ENCODE peak calls at places on chromosomes 3 and 15, in seven cellular contexts. One of them, this sample, is unnamed. For H3K9me3, the result is how much of the 10 kb centered on the place peaks cover.

GRCh38 chr15:61951949-61952348 is 108.3 kb downstream of the VPS13C start:
- DNase-seq in IMR-90: peak
- DNase-seq in endothelial cell of umbilical vein: peak
- DNase-seq in GM23248: no peak
- DNase-seq in neuronal stem cell: no peak
- DNase-seq in PC-3: peak
- DNase-seq in fibroblast of lung: peak
- DNase-seq in this sample: no peak

GRCh38 chr3:39406368-39407258 is at the start of gene RPSA:
- DNase-seq in fibroblast of lung: peak
- DNase-seq in GM23248: peak
- DNase-seq in endothelial cell of umbilical vein: peak
- DNase-seq in IMR-90: peak
- DNase-seq in PC-3: peak
- DNase-seq in neuronal stem cell: peak
- DNase-seq in this sample: peak

GRCh38 chr3:149575213-149575961 is 82.4 kb downstream of the WWTR1 start:
- DNase-seq in neuronal stem cell: no peak
- DNase-seq in GM23248: peak
- DNase-seq in IMR-90: peak
- DNase-seq in PC-3: peak
- DNase-seq in fibroblast of lung: peak
- DNase-seq in endothelial cell of umbilical vein: peak
- DNase-seq in this sample: peak

GRCh38 chr3:177810162-177810623 is 612.9 kb upstream of the TBL1XR1 start:
- DNase-seq in fibroblast of lung: peak
- DNase-seq in endothelial cell of umbilical vein: peak
- DNase-seq in PC-3: peak
- DNase-seq in IMR-90: peak
- DNase-seq in GM23248: peak
- DNase-seq in neuronal stem cell: no peak
- DNase-seq in this sample: peak

GRCh38 chr3:157572559-157573270 is 69.5 kb upstream of the VEPH1 start:
- DNase-seq in GM23248: peak
- DNase-seq in neuronal stem cell: peak
- DNase-seq in endothelial cell of umbilical vein: peak
- DNase-seq in fibroblast of lung: peak
- DNase-seq in PC-3: peak
- DNase-seq in IMR-90: peak
- DNase-seq in this sample: peak

GRCh38 chr3:124035463-124036121 is 43.7 kb upstream of the ROPN1 start:
- DNase-seq in endothelial cell of umbilical vein: no peak
- DNase-seq in GM23248: no peak
- DNase-seq in neuronal stem cell: no peak
- DNase-seq in fibroblast of lung: no peak
- DNase-seq in IMR-90: no peak
- DNase-seq in PC-3: no peak
- DNase-seq in this sample: no peak

GRCh38 chr3:64684715-64685261 is 3.0 kb downstream of the ADAMTS9 start:
- DNase-seq in GM23248: peak
- DNase-seq in IMR-90: peak
- DNase-seq in neuronal stem cell: peak
- DNase-seq in endothelial cell of umbilical vein: peak
- DNase-seq in PC-3: no peak
- DNase-seq in fibroblast of lung: peak
- DNase-seq in this sample: peak

GRCh38 chr15:37112171-37112570 is 11.8 kb upstream of the MEIS2 start:
- DNase-seq in PC-3: no peak
- DNase-seq in neuronal stem cell: no peak
- DNase-seq in GM23248: peak
- DNase-seq in fibroblast of lung: no peak
- DNase-seq in endothelial cell of umbilical vein: no peak
- DNase-seq in IMR-90: no peak
- DNase-seq in this sample: no peak

GRCh38 chr15:31381801-31382692 is 55.4 kb downstream of the KLF13 start:
- DNase-seq in neuronal stem cell: no peak
- DNase-seq in GM23248: no peak
- DNase-seq in endothelial cell of umbilical vein: no peak
- DNase-seq in fibroblast of lung: no peak
- DNase-seq in PC-3: no peak
- DNase-seq in IMR-90: no peak
- DNase-seq in this sample: no peak

GRCh38 chr3:14791343-14791945 is 27.3 kb upstream of the FGD5 start:
- DNase-seq in neuronal stem cell: peak
- DNase-seq in PC-3: peak
- DNase-seq in endothelial cell of umbilical vein: peak
- DNase-seq in fibroblast of lung: peak
- DNase-seq in IMR-90: peak
- DNase-seq in GM23248: peak
- DNase-seq in this sample: peak

GRCh38 chr15:57696146-57696545 is 10.4 kb upstream of the POLR2M start:
- DNase-seq in GM23248: no peak
- DNase-seq in fibroblast of lung: no peak
- DNase-seq in endothelial cell of umbilical vein: peak
- DNase-seq in neuronal stem cell: no peak
- DNase-seq in IMR-90: no peak
- DNase-seq in PC-3: no peak
- DNase-seq in this sample: no peak

GRCh38 chr15:81540909-81541308 is 166.9 kb upstream of the TMC3 start:
- DNase-seq in GM23248: no peak
- DNase-seq in fibroblast of lung: no peak
- DNase-seq in neuronal stem cell: no peak
- DNase-seq in PC-3: no peak
- DNase-seq in IMR-90: no peak
- DNase-seq in endothelial cell of umbilical vein: no peak
- DNase-seq in this sample: no peak

GRCh38 chr15:71471347-71471746 is 339.0 kb upstream of the NR2E3 start:
- DNase-seq in fibroblast of lung: no peak
- DNase-seq in GM23248: peak
- DNase-seq in IMR-90: peak
- DNase-seq in PC-3: peak
- DNase-seq in endothelial cell of umbilical vein: no peak
- DNase-seq in neuronal stem cell: no peak
- DNase-seq in this sample: no peak

GRCh38 chr3:99128740-99129505 is 227.4 kb upstream of the DCBLD2 start:
- DNase-seq in endothelial cell of umbilical vein: peak
- DNase-seq in GM23248: peak
- DNase-seq in IMR-90: peak
- DNase-seq in PC-3: peak
- DNase-seq in fibroblast of lung: peak
- DNase-seq in neuronal stem cell: no peak
- DNase-seq in this sample: peak

GRCh38 chr3:23762214-23763039 is 43.3 kb upstream of the UBE2E1 start:
- DNase-seq in IMR-90: no peak
- DNase-seq in fibroblast of lung: no peak
- DNase-seq in GM23248: peak
- DNase-seq in endothelial cell of umbilical vein: no peak
- DNase-seq in PC-3: no peak
- DNase-seq in neuronal stem cell: no peak
- DNase-seq in this sample: peak

GRCh38 chr3:4722103-4722502 is 229.0 kb downstream of the ITPR1 start:
- DNase-seq in IMR-90: peak
- DNase-seq in PC-3: peak
- DNase-seq in endothelial cell of umbilical vein: peak
- DNase-seq in neuronal stem cell: no peak
- DNase-seq in fibroblast of lung: peak
- DNase-seq in GM23248: peak
- DNase-seq in this sample: peak

GRCh38 chr3:186099178-186099577 is 9.7 kb downstream of the ETV5 start:
- DNase-seq in fibroblast of lung: peak
- DNase-seq in endothelial cell of umbilical vein: peak
- DNase-seq in IMR-90: peak
- DNase-seq in PC-3: peak
- DNase-seq in neuronal stem cell: no peak
- DNase-seq in GM23248: peak
- DNase-seq in this sample: peak

GRCh38 chr3:52859686-52860423 is 25.0 kb upstream of the MUSTN1 start:
- DNase-seq in fibroblast of lung: no peak
- DNase-seq in neuronal stem cell: no peak
- DNase-seq in endothelial cell of umbilical vein: no peak
- DNase-seq in IMR-90: no peak
- DNase-seq in GM23248: no peak
- DNase-seq in PC-3: no peak
- DNase-seq in this sample: no peak

GRCh38 chr15:36737430-36737891 is 158.0 kb downstream of the CDIN1 start:
- DNase-seq in GM23248: peak
- DNase-seq in fibroblast of lung: peak
- DNase-seq in IMR-90: peak
- DNase-seq in PC-3: peak
- DNase-seq in endothelial cell of umbilical vein: peak
- DNase-seq in neuronal stem cell: no peak
- DNase-seq in this sample: peak

GRCh38 chr15:75648156-75649000 is 666 bp downstream of the SNX33 start:
- DNase-seq in fibroblast of lung: peak
- DNase-seq in PC-3: no peak
- DNase-seq in endothelial cell of umbilical vein: no peak
- DNase-seq in GM23248: peak
- DNase-seq in IMR-90: no peak
- DNase-seq in neuronal stem cell: peak
- DNase-seq in this sample: peak

GRCh38 chr3:50269460-50269859 is 513 bp downstream of the SEMA3B start:
- DNase-seq in PC-3: no peak
- DNase-seq in fibroblast of lung: no peak
- DNase-seq in neuronal stem cell: no peak
- DNase-seq in IMR-90: no peak
- DNase-seq in endothelial cell of umbilical vein: no peak
- DNase-seq in GM23248: no peak
- DNase-seq in this sample: no peak
- H3K4me3 ChIP-seq in PC-3: peak
- H3K4me3 ChIP-seq in fibroblast of lung: peak
- H3K4me3 ChIP-seq in neuronal stem cell: no peak
- H3K4me3 ChIP-seq in IMR-90: peak
- H3K4me3 ChIP-seq in endothelial cell of umbilical vein: no peak
- H3K4me3 ChIP-seq in GM23248: peak
- H3K4me3 ChIP-seq in this sample: no peak

DNA sequence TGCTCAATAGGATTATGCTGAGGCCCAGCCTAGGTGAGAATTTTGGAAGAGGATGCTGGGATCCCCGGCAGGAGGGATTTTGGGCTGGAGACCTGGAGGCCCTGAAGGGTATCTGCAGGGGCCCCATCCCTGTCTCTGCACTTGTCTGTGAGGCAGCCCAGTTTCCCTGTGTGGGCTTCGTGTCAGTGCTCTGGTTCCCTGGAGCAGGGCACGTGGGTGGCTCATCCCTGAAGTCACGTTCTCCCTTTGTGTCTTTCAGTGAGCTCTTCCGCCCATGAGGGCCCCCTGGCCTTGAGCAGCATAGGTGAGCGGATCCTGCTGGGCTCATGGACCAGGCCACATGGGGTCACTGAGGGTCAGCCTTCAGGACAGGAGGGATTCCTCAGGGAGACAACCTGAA is 217.9 kb downstream of the SNRPN start:
- DNase-seq in fibroblast of lung: no peak
- DNase-seq in GM23248: no peak
- DNase-seq in neuronal stem cell: no peak
- DNase-seq in endothelial cell of umbilical vein: no peak
- DNase-seq in IMR-90: no peak
- DNase-seq in PC-3: no peak
- DNase-seq in this sample: no peak
- H3K9me3 ChIP-seq in fibroblast of lung: under half
- H3K9me3 ChIP-seq in GM23248: under half
- H3K9me3 ChIP-seq in neuronal stem cell: under half
- H3K9me3 ChIP-seq in endothelial cell of umbilical vein: under half
- H3K9me3 ChIP-seq in IMR-90: half or more
- H3K9me3 ChIP-seq in PC-3: under half
- H3K9me3 ChIP-seq in this sample: under half

GRCh38 chr3:10974746-10975375 is 17.7 kb upstream of the SLC6A1 start:
- DNase-seq in IMR-90: no peak
- DNase-seq in neuronal stem cell: no peak
- DNase-seq in fibroblast of lung: no peak
- DNase-seq in PC-3: no peak
- DNase-seq in endothelial cell of umbilical vein: no peak
- DNase-seq in GM23248: no peak
- DNase-seq in this sample: no peak
- H3K9ac ChIP-seq in IMR-90: no peak
- H3K9ac ChIP-seq in neuronal stem cell: no peak
- H3K9ac ChIP-seq in fibroblast of lung: no peak
- H3K9ac ChIP-seq in PC-3: no peak
- H3K9ac ChIP-seq in endothelial cell of umbilical vein: no peak
- H3K9ac ChIP-seq in GM23248: no peak
- H3K9ac ChIP-seq in this sample: no peak

GRCh38 chr3:106381265-106381942 is 512.6 kb upstream of the CBLB start:
- DNase-seq in PC-3: peak
- DNase-seq in IMR-90: no peak
- DNase-seq in fibroblast of lung: no peak
- DNase-seq in neuronal stem cell: no peak
- DNase-seq in GM23248: no peak
- DNase-seq in endothelial cell of umbilical vein: no peak
- DNase-seq in this sample: no peak

GRCh38 chr3:106380232-106380631 is 511.4 kb upstream of the CBLB start:
- DNase-seq in fibroblast of lung: no peak
- DNase-seq in GM23248: no peak
- DNase-seq in IMR-90: peak
- DNase-seq in neuronal stem cell: no peak
- DNase-seq in PC-3: no peak
- DNase-seq in endothelial cell of umbilical vein: no peak
- DNase-seq in this sample: peak

GRCh38 chr3:106386050-106386449 is 517.2 kb upstream of the CBLB start:
- DNase-seq in fibroblast of lung: no peak
- DNase-seq in endothelial cell of umbilical vein: no peak
- DNase-seq in PC-3: no peak
- DNase-seq in neuronal stem cell: no peak
- DNase-seq in IMR-90: no peak
- DNase-seq in GM23248: no peak
- DNase-seq in this sample: no peak
- H3K4me3 ChIP-seq in fibroblast of lung: no peak
- H3K4me3 ChIP-seq in endothelial cell of umbilical vein: no peak
- H3K4me3 ChIP-seq in PC-3: no peak
- H3K4me3 ChIP-seq in neuronal stem cell: no peak
- H3K4me3 ChIP-seq in IMR-90: no peak
- H3K4me3 ChIP-seq in GM23248: no peak
- H3K4me3 ChIP-seq in this sample: no peak

GRCh38 chr15:43009206-43009605 is 88.6 kb upstream of the TTBK2 start:
- DNase-seq in GM23248: no peak
- DNase-seq in PC-3: no peak
- DNase-seq in IMR-90: no peak
- DNase-seq in fibroblast of lung: no peak
- DNase-seq in endothelial cell of umbilical vein: no peak
- DNase-seq in neuronal stem cell: no peak
- DNase-seq in this sample: no peak
- H3K9me3 ChIP-seq in GM23248: under half
- H3K9me3 ChIP-seq in PC-3: under half
- H3K9me3 ChIP-seq in IMR-90: under half
- H3K9me3 ChIP-seq in fibroblast of lung: under half
- H3K9me3 ChIP-seq in endothelial cell of umbilical vein: under half
- H3K9me3 ChIP-seq in neuronal stem cell: under half
- H3K9me3 ChIP-seq in this sample: under half

GRCh38 chr3:57194641-57195040 is 5.1 kb downstream of the HESX1 start:
- DNase-seq in neuronal stem cell: no peak
- DNase-seq in IMR-90: no peak
- DNase-seq in fibroblast of lung: no peak
- DNase-seq in GM23248: no peak
- DNase-seq in PC-3: no peak
- DNase-seq in endothelial cell of umbilical vein: no peak
- DNase-seq in this sample: no peak

DNA sequence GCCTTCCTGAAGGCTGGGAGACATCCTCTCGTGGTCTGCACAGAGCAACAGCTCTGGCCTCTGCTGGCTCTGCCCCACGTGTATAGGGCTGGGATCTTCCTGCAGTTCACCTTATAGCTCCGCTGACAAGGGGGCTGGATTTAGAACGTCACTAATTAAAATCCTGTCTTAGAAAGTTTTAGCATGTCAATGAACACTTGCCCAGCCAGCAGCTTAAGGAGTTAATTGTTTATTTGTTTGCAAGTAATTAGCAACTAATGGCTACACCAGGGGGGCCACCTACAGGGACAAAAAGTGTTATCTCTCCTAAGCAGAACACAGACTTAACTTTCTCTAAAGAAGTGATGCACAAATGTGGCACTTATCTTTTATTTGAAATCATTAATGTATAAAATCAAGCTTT is at the start of gene HESX1:
- DNase-seq in neuronal stem cell: peak
- DNase-seq in endothelial cell of umbilical vein: no peak
- DNase-seq in GM23248: no peak
- DNase-seq in IMR-90: no peak
- DNase-seq in PC-3: no peak
- DNase-seq in fibroblast of lung: no peak
- DNase-seq in this sample: no peak
- H3K9ac ChIP-seq in neuronal stem cell: no peak
- H3K9ac ChIP-seq in endothelial cell of umbilical vein: no peak
- H3K9ac ChIP-seq in GM23248: no peak
- H3K9ac ChIP-seq in IMR-90: no peak
- H3K9ac ChIP-seq in PC-3: no peak
- H3K9ac ChIP-seq in fibroblast of lung: no peak
- H3K9ac ChIP-seq in this sample: no peak

This sample was measured in adipocyte.